ENCODE peak calls at places on chromosomes 7 and 10, in ten cellular contexts. V, W, A, N, Q, R, B, I, K and M are unnamed samples.

GRCh38 chr7:121515651-121516401 is 119.7 kb upstream of the FAM3C start:
- DNase-seq in K (no peak), Q (no peak), A (no peak), W (no peak), B (no peak), N (no peak), R (no peak), V (no peak), I (no peak), M (no peak)

GRCh38 chr7:133602291-133602690 is 349.4 kb downstream of the EXOC4 start:
- DNase-seq in Q (no peak), N (no peak), K (no peak), W (no peak), V (no peak), B (no peak), A (peak), I (peak), R (no peak), M (no peak)

GRCh38 chr7:85052056-85052737 is 134.7 kb downstream of the SEMA3D start:
- DNase-seq in N (no peak), I (no peak), K (no peak), W (no peak), Q (no peak), V (no peak), B (no peak), A (no peak), R (no peak), M (no peak)

GRCh38 chr7:17530741-17531417 is 232.4 kb downstream of the AHR start:
- DNase-seq in N (no peak), A (peak), K (no peak), V (no peak), Q (no peak), I (no peak), R (no peak), W (no peak), B (no peak), M (no peak)

GRCh38 chr10:113300628-113301027 is 252.2 kb upstream of the HABP2 start:
- DNase-seq in V (no peak), B (no peak), A (no peak), Q (peak), R (no peak), I (no peak), W (no peak), K (no peak), N (no peak), M (no peak)

GRCh38 chr7:20744913-20745587 is 41.6 kb downstream of the SP8 start:
- DNase-seq in N (no peak), W (peak), Q (no peak), I (no peak), B (no peak), R (no peak), A (peak), V (no peak), K (no peak), M (no peak)

GRCh38 chr7:11858668-11859302 is 26.8 kb upstream of the THSD7A start:
- DNase-seq in Q (no peak), B (no peak), W (no peak), N (no peak), V (no peak), K (no peak), R (no peak), I (no peak), A (peak), M (no peak)

GRCh38 chr7:50553973-50554372 is 11.2 kb downstream of the DDC start:
- DNase-seq in Q (no peak), V (no peak), R (no peak), W (no peak), A (no peak), N (no peak), K (no peak), B (no peak), I (no peak), M (no peak)

GRCh38 chr7:42185726-42186125 is 51.3 kb downstream of the GLI3 start:
- DNase-seq in N (no peak), A (no peak), B (no peak), I (no peak), Q (no peak), W (no peak), V (no peak), K (no peak), R (no peak), M (no peak)

GRCh38 chr7:2621061-2621828 is 10.5 kb upstream of the TTYH3 start:
- DNase-seq in B (peak), V (no peak), W (peak), K (no peak), Q (no peak), A (no peak), I (peak), R (no peak), N (no peak), M (no peak)

GRCh38 chr10:61342817-61343572 is 110.2 kb downstream of the TMEM26 start:
- DNase-seq in N (no peak), A (no peak), Q (no peak), K (no peak), W (peak), V (no peak), I (no peak), B (peak), R (no peak), M (no peak)

GRCh38 chr10:70178139-70178725 is 7.9 kb upstream of the SAR1A start:
- DNase-seq in B (no peak), K (no peak), R (no peak), W (no peak), N (no peak), A (no peak), V (no peak), Q (no peak), I (no peak), M (no peak)

GRCh38 chr10:122878799-122879338 is 512 bp downstream of the FAM24B start:
- DNase-seq in Q (no peak), R (no peak), V (no peak), I (no peak), A (peak), K (peak), N (no peak), W (no peak), B (no peak), M (no peak)

GRCh38 chr10:1607466-1607865 is 129.9 kb downstream of the ADARB2 start:
- DNase-seq in Q (no peak), V (no peak), R (no peak), I (no peak), B (no peak), A (no peak), K (no peak), N (no peak), W (no peak), M (no peak)

GRCh38 chr7:110399421-110399820 is 691.5 kb upstream of the LRRN3 start:
- DNase-seq in W (no peak), B (no peak), I (no peak), Q (no peak), N (no peak), V (no peak), A (no peak), K (no peak), R (no peak), M (no peak)